ENCODE peak calls at places on chromosomes 5 and 9, in four cellular contexts. One of them, this sample, is unnamed.

GRCh38 chr5:103445426-103446035 is 117.1 kb downstream of the NUDT12 start:
- DNase-seq in K562: no peak
- DNase-seq in HepG2: no peak
- DNase-seq in Panc1: no peak
- DNase-seq in this sample: no peak

GRCh38 chr9:131657890-131658752 is 81.8 kb downstream of the RAPGEF1 start:
- DNase-seq in HepG2: peak; percentile 43
- DNase-seq in K562: no peak
- DNase-seq in Panc1: peak; percentile 84
- DNase-seq in this sample: peak; percentile 75

GRCh38 chr9:125370786-125371185 is 109.2 kb downstream of the GAPVD1 start:
- DNase-seq in HepG2: no peak
- DNase-seq in Panc1: no peak
- DNase-seq in K562: no peak
- DNase-seq in this sample: no peak

GRCh38 chr5:150670275-150670960 is 9.4 kb downstream of the MYOZ3 start:
- DNase-seq in Panc1: no peak
- DNase-seq in K562: no peak
- DNase-seq in HepG2: no peak
- DNase-seq in this sample: no peak

GRCh38 chr9:109816490-109816889 is 36.5 kb downstream of the PALM2AKAP2 start:
- DNase-seq in K562: no peak
- DNase-seq in HepG2: peak; percentile 86
- DNase-seq in Panc1: no peak
- DNase-seq in this sample: peak; percentile 26

GRCh38 chr5:151240891-151241290 is 12.1 kb upstream of the GM2A start:
- DNase-seq in HepG2: no peak
- DNase-seq in Panc1: no peak
- DNase-seq in K562: no peak
- DNase-seq in this sample: no peak

GRCh38 chr9:13715430-13715829 is 435.9 kb upstream of the MPDZ start:
- DNase-seq in HepG2: no peak
- DNase-seq in Panc1: no peak
- DNase-seq in K562: no peak
- DNase-seq in this sample: no peak

GRCh38 chr5:157761690-157762611 is 18.4 kb downstream of the LSM11 start:
- DNase-seq in K562: peak; percentile 60
- DNase-seq in HepG2: peak; percentile 60
- DNase-seq in Panc1: peak; percentile 35
- DNase-seq in this sample: peak; percentile 35

GRCh38 chr5:66882592-66883227 is 286.5 kb downstream of the MAST4 start:
- DNase-seq in HepG2: no peak
- DNase-seq in Panc1: no peak
- DNase-seq in K562: no peak
- DNase-seq in this sample: no peak

GRCh38 chr5:4551034-4551433 is 589.1 kb upstream of the ADAMTS16 start:
- DNase-seq in Panc1: no peak
- DNase-seq in K562: no peak
- DNase-seq in HepG2: no peak
- DNase-seq in this sample: no peak

GRCh38 chr5:137071941-137072340 is 427.2 kb downstream of the SPOCK1 start:
- DNase-seq in K562: no peak
- DNase-seq in Panc1: no peak
- DNase-seq in HepG2: no peak
- DNase-seq in this sample: no peak

GRCh38 chr5:157689942-157690689 is 18.8 kb downstream of the C5orf52 start:
- DNase-seq in K562: no peak
- DNase-seq in HepG2: no peak
- DNase-seq in Panc1: no peak
- DNase-seq in this sample: no peak

GRCh38 chr5:172008689-172009141 is 2.3 kb upstream of the FBXW11 start:
- DNase-seq in K562: peak; percentile 12
- DNase-seq in HepG2: no peak
- DNase-seq in Panc1: no peak
- DNase-seq in this sample: no peak

GRCh38 chr5:137254695-137255094 is 244.4 kb downstream of the SPOCK1 start:
- DNase-seq in K562: no peak
- DNase-seq in Panc1: no peak
- DNase-seq in HepG2: no peak
- DNase-seq in this sample: no peak

GRCh38 chr9:20811872-20812271 is 127.8 kb downstream of the FOCAD start:
- DNase-seq in Panc1: no peak
- DNase-seq in K562: no peak
- DNase-seq in HepG2: no peak
- DNase-seq in this sample: no peak
- TF ChIP-seq TCF7L2 in Panc1: no peak
- TF ChIP-seq TCF7L2 in K562: no peak
- TF ChIP-seq TCF7L2 in HepG2: no peak
- TF ChIP-seq TCF7L2 in this sample: no peak

GRCh38 chr5:11415751-11416150 is 488.5 kb downstream of the CTNND2 start:
- DNase-seq in K562: no peak
- DNase-seq in HepG2: no peak
- DNase-seq in Panc1: no peak
- DNase-seq in this sample: no peak
- TF ChIP-seq TCF7L2 in K562: no peak
- TF ChIP-seq TCF7L2 in HepG2: no peak
- TF ChIP-seq TCF7L2 in Panc1: no peak
- TF ChIP-seq TCF7L2 in this sample: no peak

GRCh38 chr5:32916648-32917047 is 205.5 kb downstream of the NPR3 start:
- DNase-seq in HepG2: peak; percentile 33
- DNase-seq in Panc1: peak; percentile 15
- DNase-seq in K562: no peak
- DNase-seq in this sample: peak; percentile 32
- TF ChIP-seq TCF7L2 in HepG2: no peak
- TF ChIP-seq TCF7L2 in Panc1: no peak
- TF ChIP-seq TCF7L2 in K562: no peak
- TF ChIP-seq TCF7L2 in this sample: no peak

GRCh38 chr5:116492016-116492623 is 82.5 kb downstream of the SEMA6A start:
- DNase-seq in HepG2: peak; percentile 26
- DNase-seq in K562: no peak
- DNase-seq in Panc1: no peak
- DNase-seq in this sample: no peak
- TF ChIP-seq TCF7L2 in HepG2: no peak
- TF ChIP-seq TCF7L2 in K562: no peak
- TF ChIP-seq TCF7L2 in Panc1: no peak
- TF ChIP-seq TCF7L2 in this sample: no peak

This sample was measured in HCT116.